ENCODE peak calls at places on chromosomes 5 and 9, in five cellular contexts. K is activated CD8-positive, alpha-beta memory T cell treated with anti-CD3 and anti-CD28 coated beads for 1 hour; H is foreskin melanocyte; S is T-helper 9 cell; F is activated naive CD4-positive, alpha-beta T cell treated with Interleukin-2 at 50 U/mL for 16 hours. X is an unnamed sample.

GRCh38 chr9:99059074-99059894 is 45.6 kb upstream of the TGFBR1 start:
- DNase-seq in K (no peak), H (no peak), S (no peak), F (no peak), X (no peak)

GRCh38 chr9:3277200-3277599 is 248.6 kb downstream of the RFX3 start:
- DNase-seq in K (no peak), H (no peak), S (no peak), F (no peak), X (no peak)

GRCh38 chr5:81856948-81857928 is 106.3 kb upstream of the SSBP2 start:
- DNase-seq in K (no peak), H (peak; percentile 59), S (no peak), F (no peak), X (no peak)

GRCh38 chr5:10591159-10591558 is 27.3 kb downstream of the ANKRD33B start:
- DNase-seq in K (no peak), H (no peak), S (no peak), F (no peak), X (no peak)

GRCh38 chr5:72085319-72085718 is 22.0 kb upstream of the MAP1B start:
- DNase-seq in K (no peak), H (peak; percentile 35), S (no peak), F (no peak), X (no peak)

GRCh38 chr5:96243203-96243602 is 189.8 kb downstream of the PCSK1 start:
- DNase-seq in K (no peak), H (no peak), S (no peak), F (no peak), X (no peak)

GRCh38 chr5:175344331-175345200 is 99.4 kb downstream of the DRD1 start:
- DNase-seq in K (no peak), H (no peak), S (no peak), F (no peak), X (no peak)

GRCh38 chr9:128892223-128892892 is 10.4 kb downstream of the LRRC8A start:
- DNase-seq in K (no peak), H (peak; percentile 89), S (no peak), F (no peak), X (no peak)

GRCh38 chr5:91382530-91383026 is 539 bp downstream of the ARRDC3 start:
- DNase-seq in K (no peak), H (peak; percentile 53), S (peak; percentile 7), F (peak; percentile 33), X (no peak)

GRCh38 chr9:126793686-126794417 is 11.0 kb upstream of the ZBTB43 start:
- DNase-seq in K (no peak), H (no peak), S (no peak), F (no peak), X (no peak)

GRCh38 chr5:77843570-77844407 is 67.7 kb upstream of the TBCA start:
- DNase-seq in K (no peak), H (no peak), S (no peak), F (no peak), X (no peak)

GRCh38 chr5:1824903-1825841 is 24.0 kb downstream of the NDUFS6 start:
- DNase-seq in K (no peak), H (no peak), S (no peak), F (no peak), X (no peak)

GRCh38 chr9:124353811-124354274 is 61.4 kb downstream of the PSMB7 start:
- DNase-seq in K (no peak), H (no peak), S (no peak), F (no peak), X (no peak)

GRCh38 chr5:81579525-81579924 is 171.4 kb downstream of the SSBP2 start:
- DNase-seq in K (no peak), H (peak; percentile 11), S (no peak), F (no peak), X (no peak)